ENCODE peak calls at places on chromosome 13, in four cellular contexts. D, N, Q and Z are unnamed samples.

GRCh38 chr13:98649861-98650260 is 73.0 kb upstream of the STK24 start:
- DNase-seq in D (no peak), N (no peak), Q (no peak), Z (no peak)

GRCh38 chr13:92802776-92803175 is 423.8 kb upstream of the GPC6 start:
- DNase-seq in D (peak; percentile 43), N (no peak), Q (no peak), Z (no peak)

GRCh38 chr13:100544866-100545683 is 43.5 kb downstream of the GGACT start:
- DNase-seq in D (no peak), N (no peak), Q (no peak), Z (no peak)

GRCh38 chr13:78604782-78605611 is 1.6 kb upstream of the POU4F1 start:
- DNase-seq in D (no peak), N (no peak), Q (no peak), Z (no peak)

GRCh38 chr13:71758823-71759222 is 108.2 kb downstream of the DACH1 start:
- DNase-seq in D (no peak), N (no peak), Q (no peak), Z (no peak)

GRCh38 chr13:74290324-74290773 is 156.1 kb upstream of the KLF12 start:
- DNase-seq in D (peak; percentile 88), N (peak; percentile 48), Q (peak; percentile 69), Z (no peak)

GRCh38 chr13:112066624-112067004 is 335 bp upstream of the SOX1 start:
- DNase-seq in D (peak; percentile 2), N (no peak), Q (peak; percentile 73), Z (no peak)

GRCh38 chr13:26202365-26202972 is 19.6 kb downstream of the RNF6 start:
- DNase-seq in D (peak; percentile 35), N (no peak), Q (no peak), Z (no peak)

GRCh38 chr13:24668955-24669354 is 11.3 kb upstream of the ATP12A start:
- DNase-seq in D (no peak), N (no peak), Q (no peak), Z (no peak)

GRCh38 chr13:49683489-49683888 is 7.8 kb downstream of the EBPL start:
- DNase-seq in D (no peak), N (no peak), Q (no peak), Z (no peak)

GRCh38 chr13:99656092-99656745 is 154.9 kb downstream of the TM9SF2 start:
- DNase-seq in D (peak; percentile 70), N (peak; percentile 18), Q (peak; percentile 80), Z (peak; percentile 47)

GRCh38 chr13:110393761-110394160 is 86.7 kb downstream of the COL4A2 start:
- DNase-seq in D (no peak), N (no peak), Q (no peak), Z (no peak)

GRCh38 chr13:72808917-72809500 is 27.1 kb downstream of the PIBF1 start:
- DNase-seq in D (peak; percentile 4), N (no peak), Q (no peak), Z (no peak)
- TF ChIP-seq CTCF in D (peak; percentile 60), N (peak; percentile 53), Q (peak; percentile 89), Z (peak; percentile 35)

DNA sequence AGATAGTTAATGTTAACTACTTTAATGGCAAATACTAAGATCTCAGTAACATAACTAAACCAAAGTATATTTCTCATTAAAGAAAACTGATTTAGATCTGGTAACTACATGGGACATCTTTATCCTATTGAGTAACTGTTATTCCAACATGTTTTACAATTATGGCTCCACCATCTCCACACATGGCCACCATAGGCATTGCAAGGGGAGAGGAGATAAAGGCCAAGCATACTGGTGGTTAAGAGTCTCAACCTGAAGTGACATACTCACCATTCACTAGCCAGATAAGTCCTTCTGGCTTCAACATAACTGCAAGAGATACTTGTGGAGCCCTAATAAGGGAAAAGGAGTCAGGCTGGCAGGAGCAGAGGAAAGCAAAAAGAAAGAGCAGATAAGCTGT is 1586.4 kb upstream of the SPRY2 start:
- DNase-seq in D (no peak), N (no peak), Q (no peak), Z (no peak)
- TF ChIP-seq CTCF in D (no peak), N (no peak), Q (no peak), Z (no peak)

DNA sequence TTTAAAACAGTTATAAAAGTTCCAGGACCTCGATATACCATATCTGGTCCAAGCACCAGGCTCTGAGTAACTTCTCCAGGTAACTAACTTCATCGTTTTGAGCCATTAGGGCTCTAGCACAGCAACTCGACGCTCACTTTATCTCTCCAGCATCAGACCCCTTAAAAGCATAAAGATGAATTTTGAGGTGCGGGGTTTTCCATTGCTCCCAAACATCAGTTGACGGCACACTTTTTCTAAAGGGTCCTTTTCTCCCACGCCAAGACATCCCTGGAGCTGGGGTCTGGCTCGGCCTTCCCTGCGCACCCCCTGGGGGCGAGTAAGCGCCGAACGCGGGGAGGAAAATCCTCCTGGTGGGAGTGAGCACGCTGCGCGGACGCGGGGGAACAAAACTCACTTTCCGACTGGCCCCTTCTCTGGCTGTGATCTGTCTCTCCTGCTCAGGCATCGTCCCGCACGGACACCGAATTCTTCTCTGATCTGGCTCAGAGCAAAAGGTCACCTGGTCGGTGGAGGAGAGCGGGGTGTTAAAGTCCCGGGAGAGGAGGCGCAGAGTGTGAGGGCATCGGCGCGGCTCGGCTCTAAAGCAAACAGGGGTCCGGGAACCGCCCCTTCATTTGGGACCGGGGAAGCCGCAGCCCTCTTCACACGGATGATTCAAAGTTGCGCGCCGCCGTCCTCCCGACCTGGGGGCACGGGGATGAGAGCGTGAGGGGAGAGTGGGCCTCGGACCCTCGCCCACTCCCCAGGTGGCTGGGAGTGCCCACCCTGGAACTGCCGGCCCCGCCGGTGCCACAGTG is at the start of gene ATP7B:
- DNase-seq in D (no peak), N (no peak), Q (peak; percentile 33), Z (no peak)
- TF ChIP-seq CTCF in D (peak; percentile 25), N (peak; percentile 25), Q (no peak), Z (no peak)

GRCh38 chr13:62357887-62358645 is 942.4 kb upstream of the PCDH20 start:
- DNase-seq in D (peak; percentile 12), N (peak; percentile 48), Q (no peak), Z (no peak)
- TF ChIP-seq CTCF in D (peak; percentile 36), N (peak; percentile 82), Q (no peak), Z (peak; percentile 82)